ENCODE peak calls at places on chromosomes 11 and 22, in six cellular contexts. One of them, this sample, is unnamed.

GRCh38 chr11:134527382-134528243 is 115.6 kb upstream of the B3GAT1 start:
- DNase-seq in sigmoid colon: peak
- DNase-seq in stomach: peak
- DNase-seq in left lung: peak
- DNase-seq in GM23338: no peak
- DNase-seq in K562: no peak
- DNase-seq in this sample: peak

GRCh38 chr11:92735039-92735438 is 234.4 kb upstream of the MTNR1B start:
- DNase-seq in sigmoid colon: no peak
- DNase-seq in stomach: no peak
- DNase-seq in left lung: no peak
- DNase-seq in GM23338: peak
- DNase-seq in K562: no peak
- DNase-seq in this sample: no peak

GRCh38 chr22:41827671-41828070 is 5.2 kb upstream of the SREBF2 start:
- DNase-seq in sigmoid colon: no peak
- DNase-seq in stomach: no peak
- DNase-seq in left lung: no peak
- DNase-seq in GM23338: no peak
- DNase-seq in K562: no peak
- DNase-seq in this sample: no peak

GRCh38 chr22:49599691-49600451 is 227.8 kb downstream of the BRD1 start:
- DNase-seq in sigmoid colon: peak
- DNase-seq in stomach: no peak
- DNase-seq in left lung: no peak
- DNase-seq in GM23338: no peak
- DNase-seq in K562: no peak
- DNase-seq in this sample: no peak

GRCh38 chr11:122440783-122441701 is 214.5 kb upstream of the UBASH3B start:
- DNase-seq in sigmoid colon: peak
- DNase-seq in stomach: no peak
- DNase-seq in left lung: no peak
- DNase-seq in GM23338: peak
- DNase-seq in K562: no peak
- DNase-seq in this sample: no peak

GRCh38 chr11:87778341-87778740 is 396.9 kb downstream of the RAB38 start:
- DNase-seq in sigmoid colon: no peak
- DNase-seq in stomach: no peak
- DNase-seq in left lung: no peak
- DNase-seq in GM23338: no peak
- DNase-seq in K562: no peak
- DNase-seq in this sample: no peak

GRCh38 chr11:109309153-109309552 is 112.8 kb upstream of the C11orf87 start:
- DNase-seq in sigmoid colon: no peak
- DNase-seq in stomach: no peak
- DNase-seq in left lung: no peak
- DNase-seq in GM23338: no peak
- DNase-seq in K562: no peak
- DNase-seq in this sample: no peak

GRCh38 chr11:2421996-2422395 is 21.4 kb downstream of the TSSC4 start:
- DNase-seq in sigmoid colon: no peak
- DNase-seq in stomach: no peak
- DNase-seq in left lung: peak
- DNase-seq in GM23338: no peak
- DNase-seq in K562: no peak
- DNase-seq in this sample: no peak

GRCh38 chr22:25987948-25988347 is 181.3 kb upstream of the SEZ6L start:
- DNase-seq in sigmoid colon: no peak
- DNase-seq in stomach: no peak
- DNase-seq in left lung: no peak
- DNase-seq in GM23338: peak
- DNase-seq in K562: no peak
- DNase-seq in this sample: no peak

GRCh38 chr11:3177931-3178330 is 12.8 kb upstream of the OSBPL5 start:
- DNase-seq in sigmoid colon: no peak
- DNase-seq in stomach: no peak
- DNase-seq in left lung: no peak
- DNase-seq in GM23338: no peak
- DNase-seq in K562: no peak
- DNase-seq in this sample: no peak

GRCh38 chr22:41998361-41999261 is at the start of gene WBP2NL:
- DNase-seq in sigmoid colon: peak
- DNase-seq in stomach: peak
- DNase-seq in left lung: peak
- DNase-seq in GM23338: peak
- DNase-seq in K562: peak
- DNase-seq in this sample: no peak

DNA sequence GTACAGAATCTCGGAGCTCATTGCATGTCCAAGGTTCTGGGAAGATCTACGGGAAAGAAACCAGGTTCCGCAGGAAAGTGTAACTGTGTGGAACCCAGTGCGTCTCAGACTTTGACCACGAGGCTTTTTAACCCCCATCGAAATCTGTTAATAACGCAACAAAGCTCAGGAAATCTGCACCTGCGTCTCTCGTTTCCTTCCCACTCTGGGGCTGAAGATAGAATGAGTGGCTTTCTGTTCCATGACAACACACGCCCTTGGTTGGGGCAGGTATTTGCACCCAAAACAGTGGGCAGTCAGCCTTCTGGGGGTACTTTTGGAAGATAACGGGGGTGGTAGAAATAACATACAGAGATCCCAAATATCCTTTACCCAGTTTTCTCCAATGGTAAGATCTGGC is 38.5 kb downstream of the ISX start:
- DNase-seq in sigmoid colon: no peak
- DNase-seq in stomach: no peak
- DNase-seq in left lung: no peak
- DNase-seq in GM23338: no peak
- DNase-seq in K562: no peak
- DNase-seq in this sample: no peak
- H3K27ac ChIP-seq in sigmoid colon: no peak
- H3K27ac ChIP-seq in stomach: no peak
- H3K27ac ChIP-seq in left lung: no peak
- H3K27ac ChIP-seq in GM23338: no peak
- H3K27ac ChIP-seq in K562: no peak
- H3K27ac ChIP-seq in this sample: no peak

GRCh38 chr11:86157797-86158378 is 86.7 kb upstream of the EED start:
- DNase-seq in sigmoid colon: no peak
- DNase-seq in stomach: no peak
- DNase-seq in left lung: no peak
- DNase-seq in GM23338: no peak
- DNase-seq in K562: no peak
- DNase-seq in this sample: no peak
- TF ChIP-seq CTCF in sigmoid colon: no peak
- TF ChIP-seq CTCF in stomach: no peak
- TF ChIP-seq CTCF in left lung: no peak
- TF ChIP-seq CTCF in GM23338: no peak
- TF ChIP-seq CTCF in K562: no peak
- TF ChIP-seq CTCF in this sample: no peak

GRCh38 chr11:66409226-66409625 is 11.6 kb upstream of the NPAS4 start:
- DNase-seq in sigmoid colon: no peak
- DNase-seq in stomach: no peak
- DNase-seq in left lung: no peak
- DNase-seq in GM23338: no peak
- DNase-seq in K562: no peak
- DNase-seq in this sample: no peak
- H3K4me3 ChIP-seq in sigmoid colon: peak
- H3K4me3 ChIP-seq in stomach: peak
- H3K4me3 ChIP-seq in left lung: peak
- H3K4me3 ChIP-seq in GM23338: peak
- H3K4me3 ChIP-seq in K562: no peak
- H3K4me3 ChIP-seq in this sample: peak

GRCh38 chr11:34343686-34344085 is 14.1 kb downstream of the ABTB2 start:
- DNase-seq in sigmoid colon: no peak
- DNase-seq in stomach: no peak
- DNase-seq in left lung: no peak
- DNase-seq in GM23338: no peak
- DNase-seq in K562: no peak
- DNase-seq in this sample: no peak

GRCh38 chr11:34341096-34341495 is 16.7 kb downstream of the ABTB2 start:
- DNase-seq in sigmoid colon: no peak
- DNase-seq in stomach: no peak
- DNase-seq in left lung: no peak
- DNase-seq in GM23338: no peak
- DNase-seq in K562: no peak
- DNase-seq in this sample: no peak

GRCh38 chr11:34340653-34341052 is 17.2 kb downstream of the ABTB2 start:
- DNase-seq in sigmoid colon: no peak
- DNase-seq in stomach: no peak
- DNase-seq in left lung: no peak
- DNase-seq in GM23338: no peak
- DNase-seq in K562: no peak
- DNase-seq in this sample: no peak

GRCh38 chr11:34343153-34343552 is 14.7 kb downstream of the ABTB2 start:
- DNase-seq in sigmoid colon: no peak
- DNase-seq in stomach: no peak
- DNase-seq in left lung: no peak
- DNase-seq in GM23338: no peak
- DNase-seq in K562: no peak
- DNase-seq in this sample: no peak

GRCh38 chr11:34342008-34342533 is 15.7 kb downstream of the ABTB2 start:
- DNase-seq in sigmoid colon: peak
- DNase-seq in stomach: no peak
- DNase-seq in left lung: no peak
- DNase-seq in GM23338: peak
- DNase-seq in K562: no peak
- DNase-seq in this sample: no peak
- H3K27ac ChIP-seq in sigmoid colon: peak
- H3K27ac ChIP-seq in stomach: peak
- H3K27ac ChIP-seq in left lung: no peak
- H3K27ac ChIP-seq in GM23338: no peak
- H3K27ac ChIP-seq in K562: no peak
- H3K27ac ChIP-seq in this sample: no peak

GRCh38 chr11:94602430-94603372 is 35.5 kb downstream of the PIWIL4 start:
- DNase-seq in sigmoid colon: peak
- DNase-seq in stomach: peak
- DNase-seq in left lung: peak
- DNase-seq in GM23338: peak
- DNase-seq in K562: peak
- DNase-seq in this sample: no peak
- TF ChIP-seq CTCF in sigmoid colon: no peak
- TF ChIP-seq CTCF in stomach: no peak
- TF ChIP-seq CTCF in left lung: peak
- TF ChIP-seq CTCF in GM23338: peak
- TF ChIP-seq CTCF in K562: peak
- TF ChIP-seq CTCF in this sample: no peak

GRCh38 chr11:125267548-125267947 is 103.0 kb downstream of the PKNOX2 start:
- DNase-seq in sigmoid colon: no peak
- DNase-seq in stomach: no peak
- DNase-seq in left lung: no peak
- DNase-seq in GM23338: no peak
- DNase-seq in K562: no peak
- DNase-seq in this sample: no peak
- H3K4me3 ChIP-seq in sigmoid colon: no peak
- H3K4me3 ChIP-seq in stomach: no peak
- H3K4me3 ChIP-seq in left lung: no peak
- H3K4me3 ChIP-seq in GM23338: no peak
- H3K4me3 ChIP-seq in K562: no peak
- H3K4me3 ChIP-seq in this sample: no peak

GRCh38 chr22:37816543-37817180 is 6.5 kb upstream of the GALR3 start:
- DNase-seq in sigmoid colon: no peak
- DNase-seq in stomach: no peak
- DNase-seq in left lung: no peak
- DNase-seq in GM23338: no peak
- DNase-seq in K562: no peak
- DNase-seq in this sample: no peak

GRCh38 chr22:37811867-37812266 is 4.1 kb downstream of the GCAT start:
- DNase-seq in sigmoid colon: no peak
- DNase-seq in stomach: no peak
- DNase-seq in left lung: no peak
- DNase-seq in GM23338: no peak
- DNase-seq in K562: no peak
- DNase-seq in this sample: no peak

GRCh38 chr22:37809672-37810333 is 2.1 kb downstream of the GCAT start:
- DNase-seq in sigmoid colon: no peak
- DNase-seq in stomach: no peak
- DNase-seq in left lung: no peak
- DNase-seq in GM23338: no peak
- DNase-seq in K562: no peak
- DNase-seq in this sample: no peak

GRCh38 chr22:37815593-37815992 is 7.6 kb upstream of the GALR3 start:
- DNase-seq in sigmoid colon: no peak
- DNase-seq in stomach: no peak
- DNase-seq in left lung: no peak
- DNase-seq in GM23338: no peak
- DNase-seq in K562: no peak
- DNase-seq in this sample: no peak

DNA sequence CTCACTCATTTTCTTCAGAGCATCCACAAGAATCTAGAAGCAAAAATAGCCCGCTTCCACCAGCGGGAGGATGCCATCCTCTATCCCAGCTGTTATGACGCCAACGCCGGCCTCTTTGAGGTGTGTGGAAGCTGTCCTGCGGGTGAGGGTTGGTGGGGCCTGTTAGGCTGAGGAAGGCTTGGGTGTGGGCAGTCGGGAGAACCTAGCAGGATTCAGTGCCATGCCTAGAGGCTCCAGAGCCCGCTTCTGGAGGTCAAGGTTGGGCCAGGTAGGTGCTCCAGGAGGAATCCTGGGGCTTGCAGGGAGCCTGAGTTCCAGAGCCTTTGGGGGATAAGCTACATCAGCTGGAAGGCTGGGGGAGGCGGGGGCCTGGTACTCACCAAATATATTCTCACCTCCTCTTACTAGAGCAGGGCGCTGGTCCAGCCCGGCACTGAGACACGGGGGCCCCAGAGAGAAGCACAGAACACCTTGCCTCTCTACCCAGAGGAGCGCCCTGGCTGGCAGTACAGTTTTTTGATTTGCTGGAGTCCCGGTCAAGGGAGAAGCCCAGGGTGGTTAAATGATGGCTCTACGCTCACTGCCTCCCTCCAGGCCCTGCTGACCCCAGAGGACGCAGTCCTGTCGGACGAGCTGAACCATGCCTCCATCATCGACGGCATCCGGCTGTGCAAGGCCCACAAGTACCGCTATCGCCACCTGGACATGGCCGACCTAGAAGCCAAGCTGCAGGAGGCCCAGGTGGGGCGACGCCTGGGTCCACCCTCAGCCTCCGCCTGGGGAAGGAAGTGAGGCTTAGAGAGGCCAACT is 5.3 kb downstream of the GCAT start:
- DNase-seq in sigmoid colon: no peak
- DNase-seq in stomach: no peak
- DNase-seq in left lung: no peak
- DNase-seq in GM23338: no peak
- DNase-seq in K562: no peak
- DNase-seq in this sample: no peak
- H3K27ac ChIP-seq in sigmoid colon: no peak
- H3K27ac ChIP-seq in stomach: no peak
- H3K27ac ChIP-seq in left lung: no peak
- H3K27ac ChIP-seq in GM23338: no peak
- H3K27ac ChIP-seq in K562: no peak
- H3K27ac ChIP-seq in this sample: no peak